ENCODE peak calls at places on chromosomes 13 and 19, in nine cellular contexts. One of them, this sample, is unnamed.

GRCh38 chr13:45781553-45782326 is 69.8 kb downstream of the SIAH3 start:
- DNase-seq in activated naive CD8-positive, alpha-beta T cell treated with anti-CD3 and anti-CD28 coated beads, Interleukin-2, amount 50 U/mL, for 24 hours: no peak
- DNase-seq in activated CD8-positive, alpha-beta memory T cell treated with anti-CD3 and anti-CD28 coated beads for 48 hours: no peak
- DNase-seq in NCI-H2171: peak; percentile 58
- DNase-seq in head of caudate nucleus: no peak
- DNase-seq in NCI-H187: peak; percentile 37
- DNase-seq in progenitor cell of endocrine pancreas: no peak
- DNase-seq in DMS153: peak; percentile 85
- DNase-seq in heart left ventricle: peak; percentile 86
- DNase-seq in this sample: no peak

GRCh38 chr13:114118086-114118762 is 14.2 kb downstream of the RASA3 start:
- DNase-seq in activated naive CD8-positive, alpha-beta T cell treated with anti-CD3 and anti-CD28 coated beads, Interleukin-2, amount 50 U/mL, for 24 hours: no peak
- DNase-seq in activated CD8-positive, alpha-beta memory T cell treated with anti-CD3 and anti-CD28 coated beads for 48 hours: no peak
- DNase-seq in NCI-H2171: no peak
- DNase-seq in head of caudate nucleus: no peak
- DNase-seq in NCI-H187: no peak
- DNase-seq in progenitor cell of endocrine pancreas: no peak
- DNase-seq in DMS153: no peak
- DNase-seq in heart left ventricle: no peak
- DNase-seq in this sample: no peak

GRCh38 chr13:100347941-100348340 is 240.6 kb downstream of the GGACT start:
- DNase-seq in activated naive CD8-positive, alpha-beta T cell treated with anti-CD3 and anti-CD28 coated beads, Interleukin-2, amount 50 U/mL, for 24 hours: no peak
- DNase-seq in activated CD8-positive, alpha-beta memory T cell treated with anti-CD3 and anti-CD28 coated beads for 48 hours: no peak
- DNase-seq in NCI-H2171: no peak
- DNase-seq in head of caudate nucleus: no peak
- DNase-seq in NCI-H187: no peak
- DNase-seq in progenitor cell of endocrine pancreas: no peak
- DNase-seq in DMS153: peak; percentile 52
- DNase-seq in heart left ventricle: no peak
- DNase-seq in this sample: no peak

GRCh38 chr13:76887070-76887563 is 912 bp upstream of the KCTD12 start:
- DNase-seq in activated naive CD8-positive, alpha-beta T cell treated with anti-CD3 and anti-CD28 coated beads, Interleukin-2, amount 50 U/mL, for 24 hours: no peak
- DNase-seq in activated CD8-positive, alpha-beta memory T cell treated with anti-CD3 and anti-CD28 coated beads for 48 hours: no peak
- DNase-seq in NCI-H2171: no peak
- DNase-seq in head of caudate nucleus: no peak
- DNase-seq in NCI-H187: no peak
- DNase-seq in progenitor cell of endocrine pancreas: no peak
- DNase-seq in DMS153: no peak
- DNase-seq in heart left ventricle: peak; percentile 38
- DNase-seq in this sample: peak; percentile 26

GRCh38 chr13:34349091-34349722 is 531.3 kb downstream of the RFC3 start:
- DNase-seq in activated naive CD8-positive, alpha-beta T cell treated with anti-CD3 and anti-CD28 coated beads, Interleukin-2, amount 50 U/mL, for 24 hours: no peak
- DNase-seq in activated CD8-positive, alpha-beta memory T cell treated with anti-CD3 and anti-CD28 coated beads for 48 hours: no peak
- DNase-seq in NCI-H2171: no peak
- DNase-seq in head of caudate nucleus: no peak
- DNase-seq in NCI-H187: no peak
- DNase-seq in progenitor cell of endocrine pancreas: no peak
- DNase-seq in DMS153: no peak
- DNase-seq in heart left ventricle: peak; percentile 85
- DNase-seq in this sample: no peak

GRCh38 chr19:35946203-35946602 is 10.0 kb downstream of the LRFN3 start:
- DNase-seq in activated naive CD8-positive, alpha-beta T cell treated with anti-CD3 and anti-CD28 coated beads, Interleukin-2, amount 50 U/mL, for 24 hours: no peak
- DNase-seq in activated CD8-positive, alpha-beta memory T cell treated with anti-CD3 and anti-CD28 coated beads for 48 hours: no peak
- DNase-seq in NCI-H2171: no peak
- DNase-seq in head of caudate nucleus: no peak
- DNase-seq in NCI-H187: no peak
- DNase-seq in progenitor cell of endocrine pancreas: no peak
- DNase-seq in DMS153: no peak
- DNase-seq in heart left ventricle: no peak
- DNase-seq in this sample: no peak

GRCh38 chr13:77832339-77833100 is 86.1 kb downstream of the EDNRB start:
- DNase-seq in activated naive CD8-positive, alpha-beta T cell treated with anti-CD3 and anti-CD28 coated beads, Interleukin-2, amount 50 U/mL, for 24 hours: no peak
- DNase-seq in activated CD8-positive, alpha-beta memory T cell treated with anti-CD3 and anti-CD28 coated beads for 48 hours: no peak
- DNase-seq in NCI-H2171: no peak
- DNase-seq in head of caudate nucleus: no peak
- DNase-seq in NCI-H187: no peak
- DNase-seq in progenitor cell of endocrine pancreas: no peak
- DNase-seq in DMS153: no peak
- DNase-seq in heart left ventricle: no peak
- DNase-seq in this sample: no peak

GRCh38 chr13:25738342-25738771 is 313.5 kb downstream of the SHISA2 start:
- DNase-seq in activated naive CD8-positive, alpha-beta T cell treated with anti-CD3 and anti-CD28 coated beads, Interleukin-2, amount 50 U/mL, for 24 hours: no peak
- DNase-seq in activated CD8-positive, alpha-beta memory T cell treated with anti-CD3 and anti-CD28 coated beads for 48 hours: no peak
- DNase-seq in NCI-H2171: peak; percentile 66
- DNase-seq in head of caudate nucleus: no peak
- DNase-seq in NCI-H187: peak; percentile 13
- DNase-seq in progenitor cell of endocrine pancreas: no peak
- DNase-seq in DMS153: peak; percentile 71
- DNase-seq in heart left ventricle: no peak
- DNase-seq in this sample: no peak

GRCh38 chr13:85864963-85865530 is 65.8 kb upstream of the SLITRK6 start:
- DNase-seq in activated naive CD8-positive, alpha-beta T cell treated with anti-CD3 and anti-CD28 coated beads, Interleukin-2, amount 50 U/mL, for 24 hours: no peak
- DNase-seq in activated CD8-positive, alpha-beta memory T cell treated with anti-CD3 and anti-CD28 coated beads for 48 hours: no peak
- DNase-seq in NCI-H2171: no peak
- DNase-seq in head of caudate nucleus: no peak
- DNase-seq in NCI-H187: no peak
- DNase-seq in progenitor cell of endocrine pancreas: no peak
- DNase-seq in DMS153: peak; percentile 10
- DNase-seq in heart left ventricle: no peak
- DNase-seq in this sample: peak; percentile 8

GRCh38 chr19:51704601-51705000 is 11.5 kb downstream of the SPACA6 start:
- DNase-seq in activated naive CD8-positive, alpha-beta T cell treated with anti-CD3 and anti-CD28 coated beads, Interleukin-2, amount 50 U/mL, for 24 hours: no peak
- DNase-seq in activated CD8-positive, alpha-beta memory T cell treated with anti-CD3 and anti-CD28 coated beads for 48 hours: no peak
- DNase-seq in NCI-H2171: no peak
- DNase-seq in head of caudate nucleus: no peak
- DNase-seq in NCI-H187: no peak
- DNase-seq in progenitor cell of endocrine pancreas: no peak
- DNase-seq in DMS153: no peak
- DNase-seq in heart left ventricle: no peak
- DNase-seq in this sample: no peak

GRCh38 chr13:23159205-23159586 is 21.6 kb upstream of the SGCG start:
- DNase-seq in activated naive CD8-positive, alpha-beta T cell treated with anti-CD3 and anti-CD28 coated beads, Interleukin-2, amount 50 U/mL, for 24 hours: peak; percentile 22
- DNase-seq in activated CD8-positive, alpha-beta memory T cell treated with anti-CD3 and anti-CD28 coated beads for 48 hours: peak; percentile 4
- DNase-seq in NCI-H2171: no peak
- DNase-seq in head of caudate nucleus: no peak
- DNase-seq in NCI-H187: no peak
- DNase-seq in progenitor cell of endocrine pancreas: peak; percentile 32
- DNase-seq in DMS153: no peak
- DNase-seq in heart left ventricle: peak; percentile 38
- DNase-seq in this sample: peak; percentile 77

GRCh38 chr19:418761-419632 is 10.1 kb upstream of the C2CD4C start:
- DNase-seq in activated naive CD8-positive, alpha-beta T cell treated with anti-CD3 and anti-CD28 coated beads, Interleukin-2, amount 50 U/mL, for 24 hours: no peak
- DNase-seq in activated CD8-positive, alpha-beta memory T cell treated with anti-CD3 and anti-CD28 coated beads for 48 hours: no peak
- DNase-seq in NCI-H2171: no peak
- DNase-seq in head of caudate nucleus: no peak
- DNase-seq in NCI-H187: no peak
- DNase-seq in progenitor cell of endocrine pancreas: no peak
- DNase-seq in DMS153: no peak
- DNase-seq in heart left ventricle: no peak
- DNase-seq in this sample: no peak

GRCh38 chr13:28652002-28652401 is 6.9 kb upstream of the POMP start:
- DNase-seq in activated naive CD8-positive, alpha-beta T cell treated with anti-CD3 and anti-CD28 coated beads, Interleukin-2, amount 50 U/mL, for 24 hours: no peak
- DNase-seq in activated CD8-positive, alpha-beta memory T cell treated with anti-CD3 and anti-CD28 coated beads for 48 hours: no peak
- DNase-seq in NCI-H2171: no peak
- DNase-seq in head of caudate nucleus: no peak
- DNase-seq in NCI-H187: no peak
- DNase-seq in progenitor cell of endocrine pancreas: no peak
- DNase-seq in DMS153: no peak
- DNase-seq in heart left ventricle: no peak
- DNase-seq in this sample: no peak

GRCh38 chr13:21625366-21625765 is 21.4 kb upstream of the MICU2 start:
- DNase-seq in activated naive CD8-positive, alpha-beta T cell treated with anti-CD3 and anti-CD28 coated beads, Interleukin-2, amount 50 U/mL, for 24 hours: no peak
- DNase-seq in activated CD8-positive, alpha-beta memory T cell treated with anti-CD3 and anti-CD28 coated beads for 48 hours: no peak
- DNase-seq in NCI-H2171: no peak
- DNase-seq in head of caudate nucleus: no peak
- DNase-seq in NCI-H187: no peak
- DNase-seq in progenitor cell of endocrine pancreas: no peak
- DNase-seq in DMS153: no peak
- DNase-seq in heart left ventricle: no peak
- DNase-seq in this sample: no peak

GRCh38 chr13:49977992-49978391 is 18.9 kb upstream of the TRIM13 start:
- DNase-seq in activated naive CD8-positive, alpha-beta T cell treated with anti-CD3 and anti-CD28 coated beads, Interleukin-2, amount 50 U/mL, for 24 hours: no peak
- DNase-seq in activated CD8-positive, alpha-beta memory T cell treated with anti-CD3 and anti-CD28 coated beads for 48 hours: no peak
- DNase-seq in NCI-H2171: no peak
- DNase-seq in head of caudate nucleus: no peak
- DNase-seq in NCI-H187: no peak
- DNase-seq in progenitor cell of endocrine pancreas: no peak
- DNase-seq in DMS153: no peak
- DNase-seq in heart left ventricle: no peak
- DNase-seq in this sample: no peak

GRCh38 chr13:113275387-113275786 is 21.7 kb upstream of the LAMP1 start:
- DNase-seq in activated naive CD8-positive, alpha-beta T cell treated with anti-CD3 and anti-CD28 coated beads, Interleukin-2, amount 50 U/mL, for 24 hours: peak; percentile 29
- DNase-seq in activated CD8-positive, alpha-beta memory T cell treated with anti-CD3 and anti-CD28 coated beads for 48 hours: no peak
- DNase-seq in NCI-H2171: peak; percentile 16
- DNase-seq in head of caudate nucleus: no peak
- DNase-seq in NCI-H187: no peak
- DNase-seq in progenitor cell of endocrine pancreas: peak; percentile 19
- DNase-seq in DMS153: no peak
- DNase-seq in heart left ventricle: peak; percentile 36
- DNase-seq in this sample: peak; percentile 65

GRCh38 chr19:10238172-10238783 is 7.1 kb upstream of the S1PR2 start:
- DNase-seq in activated naive CD8-positive, alpha-beta T cell treated with anti-CD3 and anti-CD28 coated beads, Interleukin-2, amount 50 U/mL, for 24 hours: no peak
- DNase-seq in activated CD8-positive, alpha-beta memory T cell treated with anti-CD3 and anti-CD28 coated beads for 48 hours: no peak
- DNase-seq in NCI-H2171: no peak
- DNase-seq in head of caudate nucleus: no peak
- DNase-seq in NCI-H187: no peak
- DNase-seq in progenitor cell of endocrine pancreas: no peak
- DNase-seq in DMS153: peak; percentile 97
- DNase-seq in heart left ventricle: peak; percentile 87
- DNase-seq in this sample: no peak

GRCh38 chr19:35995655-35995993 is 636 bp downstream of the SDHAF1 start:
- DNase-seq in activated naive CD8-positive, alpha-beta T cell treated with anti-CD3 and anti-CD28 coated beads, Interleukin-2, amount 50 U/mL, for 24 hours: peak; percentile 48
- DNase-seq in activated CD8-positive, alpha-beta memory T cell treated with anti-CD3 and anti-CD28 coated beads for 48 hours: no peak
- DNase-seq in NCI-H2171: no peak
- DNase-seq in head of caudate nucleus: no peak
- DNase-seq in NCI-H187: no peak
- DNase-seq in progenitor cell of endocrine pancreas: no peak
- DNase-seq in DMS153: no peak
- DNase-seq in heart left ventricle: peak; percentile 44
- DNase-seq in this sample: peak; percentile 75

GRCh38 chr19:46065486-46065885 is 24.7 kb upstream of the IGFL4 start:
- DNase-seq in activated naive CD8-positive, alpha-beta T cell treated with anti-CD3 and anti-CD28 coated beads, Interleukin-2, amount 50 U/mL, for 24 hours: no peak
- DNase-seq in activated CD8-positive, alpha-beta memory T cell treated with anti-CD3 and anti-CD28 coated beads for 48 hours: no peak
- DNase-seq in NCI-H2171: no peak
- DNase-seq in head of caudate nucleus: no peak
- DNase-seq in NCI-H187: no peak
- DNase-seq in progenitor cell of endocrine pancreas: no peak
- DNase-seq in DMS153: no peak
- DNase-seq in heart left ventricle: no peak
- DNase-seq in this sample: no peak

GRCh38 chr19:35278578-35279284 is 3.6 kb upstream of the HAMP start:
- DNase-seq in activated naive CD8-positive, alpha-beta T cell treated with anti-CD3 and anti-CD28 coated beads, Interleukin-2, amount 50 U/mL, for 24 hours: no peak
- DNase-seq in activated CD8-positive, alpha-beta memory T cell treated with anti-CD3 and anti-CD28 coated beads for 48 hours: no peak
- DNase-seq in NCI-H2171: no peak
- DNase-seq in head of caudate nucleus: no peak
- DNase-seq in NCI-H187: no peak
- DNase-seq in progenitor cell of endocrine pancreas: no peak
- DNase-seq in DMS153: no peak
- DNase-seq in heart left ventricle: no peak
- DNase-seq in this sample: no peak

GRCh38 chr13:112444001-112444311 is 67.8 kb downstream of the SPACA7 start:
- DNase-seq in activated naive CD8-positive, alpha-beta T cell treated with anti-CD3 and anti-CD28 coated beads, Interleukin-2, amount 50 U/mL, for 24 hours: peak; percentile 70
- DNase-seq in activated CD8-positive, alpha-beta memory T cell treated with anti-CD3 and anti-CD28 coated beads for 48 hours: peak; percentile 48
- DNase-seq in NCI-H2171: no peak
- DNase-seq in head of caudate nucleus: peak; percentile 74
- DNase-seq in NCI-H187: peak; percentile 78
- DNase-seq in progenitor cell of endocrine pancreas: peak; percentile 86
- DNase-seq in DMS153: peak; percentile 63
- DNase-seq in heart left ventricle: peak; percentile 51
- DNase-seq in this sample: peak; percentile 92